ENCODE peak calls at places on chromosomes 12 and 14, in eight cellular contexts. E is T-helper 2 cell; Y is heart left ventricle; P is myocyte; T is epithelial cell of esophagus; D is NCI-H345; J is cerebellar cortex; U is stimulated activated effector memory CD8-positive, alpha-beta T cell treated with anti-CD3 and anti-CD28 coated beads, Interleukin-12 subunit alpha, Interleukin-12 subunit beta, amount 100 ng/mL, for 72 hours. H is an unnamed sample.

GRCh38 chr12:26122681-26123481 is 2.0 kb downstream of the BHLHE41 start:
- DNase-seq in E (no peak), J (peak; percentile 79), U (peak; percentile 60), Y (peak; percentile 70), D (no peak), P (peak; percentile 84), T (peak; percentile 76), H (no peak)

GRCh38 chr14:86714153-86714552 is 1184.2 kb downstream of the FLRT2 start:
- DNase-seq in T (no peak), U (no peak), J (no peak), P (no peak), Y (no peak), E (no peak), D (no peak), H (no peak)

GRCh38 chr12:89731614-89732013 is 23.0 kb upstream of the ATP2B1 start:
- DNase-seq in Y (no peak), J (no peak), T (peak; percentile 69), D (no peak), P (peak; percentile 57), U (no peak), E (no peak), H (no peak)

GRCh38 chr12:93419388-93420034 is 22.2 kb downstream of the UBE2N start:
- DNase-seq in D (peak; percentile 39), P (peak; percentile 60), U (no peak), E (no peak), Y (no peak), T (peak; percentile 58), J (peak; percentile 65), H (no peak)

GRCh38 chr12:10941916-10942607 is 3.0 kb upstream of the TAS2R14 start:
- DNase-seq in T (peak; percentile 97), U (no peak), E (no peak), Y (no peak), J (no peak), D (no peak), P (peak; percentile 54), H (no peak)

GRCh38 chr12:104534162-104534856 is 77.6 kb downstream of the CHST11 start:
- DNase-seq in E (no peak), P (no peak), Y (no peak), T (no peak), U (no peak), J (no peak), D (no peak), H (no peak)

GRCh38 chr12:53701518-53702264 is 25.6 kb downstream of the CALCOCO1 start:
- DNase-seq in E (peak; percentile 52), T (peak; percentile 78), P (peak; percentile 72), D (peak; percentile 46), Y (peak; percentile 79), J (peak; percentile 87), U (peak; percentile 83), H (peak; percentile 76)

GRCh38 chr12:75455839-75456238 is 24.7 kb upstream of the GLIPR1 start:
- DNase-seq in P (no peak), J (no peak), Y (no peak), U (no peak), T (no peak), D (no peak), E (no peak), H (no peak)

GRCh38 chr12:95418142-95418541 is 55.8 kb upstream of the METAP2 start:
- DNase-seq in E (no peak), Y (no peak), U (no peak), D (no peak), T (no peak), P (peak; percentile 86), J (peak; percentile 14), H (no peak)

GRCh38 chr14:53599221-53599945 is 357.2 kb downstream of the BMP4 start:
- DNase-seq in T (no peak), P (peak; percentile 48), E (no peak), U (no peak), Y (no peak), J (peak; percentile 22), D (peak; percentile 75), H (no peak)

GRCh38 chr12:25155031-25155576 is 39.9 kb downstream of the DNAI7 start:
- DNase-seq in Y (no peak), D (peak; percentile 21), E (no peak), P (peak; percentile 30), U (no peak), T (peak; percentile 45), J (peak; percentile 18), H (no peak)

GRCh38 chr12:14771651-14772137 is 31.6 kb downstream of the WBP11 start:
- DNase-seq in P (no peak), J (peak; percentile 27), E (no peak), D (no peak), U (no peak), Y (no peak), T (no peak), H (peak; percentile 46)

GRCh38 chr12:62893276-62893675 is 41.7 kb downstream of the PPM1H start:
- DNase-seq in D (no peak), U (no peak), J (no peak), E (no peak), T (no peak), P (no peak), Y (no peak), H (no peak)

GRCh38 chr14:32083789-32084188 is 6.7 kb downstream of the ARHGAP5 start:
- DNase-seq in E (no peak), U (no peak), T (no peak), D (no peak), P (no peak), Y (no peak), J (no peak), H (no peak)

GRCh38 chr14:41615011-41615595 is 8.4 kb downstream of the LRFN5 start:
- DNase-seq in D (no peak), P (no peak), J (no peak), T (no peak), Y (no peak), E (no peak), U (no peak), H (no peak)

GRCh38 chr14:57712101-57712500 is 153.8 kb downstream of the SLC35F4 start:
- DNase-seq in D (no peak), P (no peak), Y (no peak), U (no peak), T (no peak), E (no peak), J (peak; percentile 31), H (no peak)

GRCh38 chr14:99282261-99283050 is 10.5 kb upstream of the BCL11B start:
- DNase-seq in Y (no peak), E (no peak), P (no peak), D (no peak), U (no peak), T (no peak), J (no peak), H (no peak)

GRCh38 chr12:30862486-30862885 is 64.1 kb upstream of the TSPAN11 start:
- DNase-seq in P (peak; percentile 50), D (peak; percentile 54), T (no peak), Y (peak; percentile 38), E (no peak), U (no peak), J (peak; percentile 1), H (no peak)

H was measured in T-cell.